ENCODE peak calls at places on chromosomes 7 and 10, in eight cellular contexts. One of them, this sample, is unnamed.

GRCh38 chr7:127786184-127786583 is 134.2 kb downstream of the SND1 start:
- DNase-seq in stimulated activated CD4-positive, alpha-beta T cell treated with anti-CD3 and anti-CD28 coated beads, Interleukin-12 subunit alpha, Interleukin-12 subunit beta, amount 100 ng/mL, for 48 hours: no peak
- DNase-seq in Right ventricle myocardium superior: no peak
- DNase-seq in activated CD8-positive, alpha-beta memory T cell treated with anti-CD3 and anti-CD28 coated beads, Interleukin-2, amount 50 U/mL, for 48 hours: no peak
- DNase-seq in ovary: no peak
- DNase-seq in occipital lobe: no peak
- DNase-seq in SW480: no peak
- DNase-seq in sigmoid colon: no peak
- DNase-seq in this sample: no peak

GRCh38 chr7:102993532-102994029 is 80.8 kb downstream of the LRRC17 start:
- DNase-seq in activated CD8-positive, alpha-beta memory T cell treated with anti-CD3 and anti-CD28 coated beads, Interleukin-2, amount 50 U/mL, for 48 hours: no peak
- DNase-seq in occipital lobe: no peak
- DNase-seq in ovary: no peak
- DNase-seq in SW480: no peak
- DNase-seq in stimulated activated CD4-positive, alpha-beta T cell treated with anti-CD3 and anti-CD28 coated beads, Interleukin-12 subunit alpha, Interleukin-12 subunit beta, amount 100 ng/mL, for 48 hours: no peak
- DNase-seq in Right ventricle myocardium superior: no peak
- DNase-seq in sigmoid colon: no peak
- DNase-seq in this sample: no peak

GRCh38 chr7:17401806-17402627 is 103.6 kb downstream of the AHR start:
- DNase-seq in sigmoid colon: no peak
- DNase-seq in Right ventricle myocardium superior: no peak
- DNase-seq in occipital lobe: no peak
- DNase-seq in activated CD8-positive, alpha-beta memory T cell treated with anti-CD3 and anti-CD28 coated beads, Interleukin-2, amount 50 U/mL, for 48 hours: no peak
- DNase-seq in ovary: no peak
- DNase-seq in stimulated activated CD4-positive, alpha-beta T cell treated with anti-CD3 and anti-CD28 coated beads, Interleukin-12 subunit alpha, Interleukin-12 subunit beta, amount 100 ng/mL, for 48 hours: no peak
- DNase-seq in SW480: no peak
- DNase-seq in this sample: no peak

GRCh38 chr10:22753786-22754185 is 39.4 kb upstream of the PIP4K2A start:
- DNase-seq in stimulated activated CD4-positive, alpha-beta T cell treated with anti-CD3 and anti-CD28 coated beads, Interleukin-12 subunit alpha, Interleukin-12 subunit beta, amount 100 ng/mL, for 48 hours: no peak
- DNase-seq in occipital lobe: no peak
- DNase-seq in Right ventricle myocardium superior: no peak
- DNase-seq in sigmoid colon: no peak
- DNase-seq in activated CD8-positive, alpha-beta memory T cell treated with anti-CD3 and anti-CD28 coated beads, Interleukin-2, amount 50 U/mL, for 48 hours: no peak
- DNase-seq in ovary: no peak
- DNase-seq in SW480: no peak
- DNase-seq in this sample: no peak

GRCh38 chr7:157234271-157234670 is 95.5 kb downstream of the UBE3C start:
- DNase-seq in Right ventricle myocardium superior: no peak
- DNase-seq in ovary: no peak
- DNase-seq in SW480: no peak
- DNase-seq in activated CD8-positive, alpha-beta memory T cell treated with anti-CD3 and anti-CD28 coated beads, Interleukin-2, amount 50 U/mL, for 48 hours: no peak
- DNase-seq in occipital lobe: no peak
- DNase-seq in sigmoid colon: no peak
- DNase-seq in stimulated activated CD4-positive, alpha-beta T cell treated with anti-CD3 and anti-CD28 coated beads, Interleukin-12 subunit alpha, Interleukin-12 subunit beta, amount 100 ng/mL, for 48 hours: no peak
- DNase-seq in this sample: no peak

GRCh38 chr10:34124522-34125035 is 690.5 kb downstream of the PARD3 start:
- DNase-seq in Right ventricle myocardium superior: no peak
- DNase-seq in occipital lobe: no peak
- DNase-seq in stimulated activated CD4-positive, alpha-beta T cell treated with anti-CD3 and anti-CD28 coated beads, Interleukin-12 subunit alpha, Interleukin-12 subunit beta, amount 100 ng/mL, for 48 hours: no peak
- DNase-seq in sigmoid colon: no peak
- DNase-seq in ovary: no peak
- DNase-seq in SW480: peak; percentile 90
- DNase-seq in activated CD8-positive, alpha-beta memory T cell treated with anti-CD3 and anti-CD28 coated beads, Interleukin-2, amount 50 U/mL, for 48 hours: no peak
- DNase-seq in this sample: no peak

GRCh38 chr7:85021090-85021704 is 165.7 kb downstream of the SEMA3D start:
- DNase-seq in Right ventricle myocardium superior: no peak
- DNase-seq in SW480: peak; percentile 65
- DNase-seq in activated CD8-positive, alpha-beta memory T cell treated with anti-CD3 and anti-CD28 coated beads, Interleukin-2, amount 50 U/mL, for 48 hours: no peak
- DNase-seq in occipital lobe: no peak
- DNase-seq in sigmoid colon: no peak
- DNase-seq in stimulated activated CD4-positive, alpha-beta T cell treated with anti-CD3 and anti-CD28 coated beads, Interleukin-12 subunit alpha, Interleukin-12 subunit beta, amount 100 ng/mL, for 48 hours: no peak
- DNase-seq in ovary: no peak
- DNase-seq in this sample: no peak

GRCh38 chr10:5492929-5493576 is 6.3 kb downstream of the CALML5 start:
- DNase-seq in occipital lobe: no peak
- DNase-seq in stimulated activated CD4-positive, alpha-beta T cell treated with anti-CD3 and anti-CD28 coated beads, Interleukin-12 subunit alpha, Interleukin-12 subunit beta, amount 100 ng/mL, for 48 hours: no peak
- DNase-seq in sigmoid colon: peak; percentile 42
- DNase-seq in ovary: no peak
- DNase-seq in activated CD8-positive, alpha-beta memory T cell treated with anti-CD3 and anti-CD28 coated beads, Interleukin-2, amount 50 U/mL, for 48 hours: no peak
- DNase-seq in SW480: no peak
- DNase-seq in Right ventricle myocardium superior: no peak
- DNase-seq in this sample: no peak

GRCh38 chr10:37758074-37758473 is 99.3 kb downstream of the ZNF248 start:
- DNase-seq in occipital lobe: no peak
- DNase-seq in Right ventricle myocardium superior: no peak
- DNase-seq in stimulated activated CD4-positive, alpha-beta T cell treated with anti-CD3 and anti-CD28 coated beads, Interleukin-12 subunit alpha, Interleukin-12 subunit beta, amount 100 ng/mL, for 48 hours: no peak
- DNase-seq in ovary: no peak
- DNase-seq in SW480: no peak
- DNase-seq in activated CD8-positive, alpha-beta memory T cell treated with anti-CD3 and anti-CD28 coated beads, Interleukin-2, amount 50 U/mL, for 48 hours: no peak
- DNase-seq in sigmoid colon: no peak
- DNase-seq in this sample: no peak

GRCh38 chr10:131074682-131075081 is 236.8 kb downstream of the TCERG1L start:
- DNase-seq in ovary: no peak
- DNase-seq in SW480: no peak
- DNase-seq in Right ventricle myocardium superior: no peak
- DNase-seq in sigmoid colon: no peak
- DNase-seq in stimulated activated CD4-positive, alpha-beta T cell treated with anti-CD3 and anti-CD28 coated beads, Interleukin-12 subunit alpha, Interleukin-12 subunit beta, amount 100 ng/mL, for 48 hours: no peak
- DNase-seq in occipital lobe: no peak
- DNase-seq in activated CD8-positive, alpha-beta memory T cell treated with anti-CD3 and anti-CD28 coated beads, Interleukin-2, amount 50 U/mL, for 48 hours: no peak
- DNase-seq in this sample: no peak

GRCh38 chr10:1102836-1103235 is 46.7 kb downstream of the WDR37 start:
- DNase-seq in occipital lobe: no peak
- DNase-seq in sigmoid colon: no peak
- DNase-seq in Right ventricle myocardium superior: no peak
- DNase-seq in ovary: no peak
- DNase-seq in stimulated activated CD4-positive, alpha-beta T cell treated with anti-CD3 and anti-CD28 coated beads, Interleukin-12 subunit alpha, Interleukin-12 subunit beta, amount 100 ng/mL, for 48 hours: no peak
- DNase-seq in activated CD8-positive, alpha-beta memory T cell treated with anti-CD3 and anti-CD28 coated beads, Interleukin-2, amount 50 U/mL, for 48 hours: no peak
- DNase-seq in SW480: no peak
- DNase-seq in this sample: no peak

GRCh38 chr7:12315049-12315448 is 88.6 kb downstream of the VWDE start:
- DNase-seq in activated CD8-positive, alpha-beta memory T cell treated with anti-CD3 and anti-CD28 coated beads, Interleukin-2, amount 50 U/mL, for 48 hours: no peak
- DNase-seq in Right ventricle myocardium superior: no peak
- DNase-seq in ovary: no peak
- DNase-seq in occipital lobe: no peak
- DNase-seq in stimulated activated CD4-positive, alpha-beta T cell treated with anti-CD3 and anti-CD28 coated beads, Interleukin-12 subunit alpha, Interleukin-12 subunit beta, amount 100 ng/mL, for 48 hours: no peak
- DNase-seq in sigmoid colon: no peak
- DNase-seq in SW480: no peak
- DNase-seq in this sample: no peak

GRCh38 chr7:75601539-75601938 is 109.4 kb downstream of the SPDYE5 start:
- DNase-seq in stimulated activated CD4-positive, alpha-beta T cell treated with anti-CD3 and anti-CD28 coated beads, Interleukin-12 subunit alpha, Interleukin-12 subunit beta, amount 100 ng/mL, for 48 hours: no peak
- DNase-seq in occipital lobe: no peak
- DNase-seq in SW480: no peak
- DNase-seq in activated CD8-positive, alpha-beta memory T cell treated with anti-CD3 and anti-CD28 coated beads, Interleukin-2, amount 50 U/mL, for 48 hours: no peak
- DNase-seq in ovary: no peak
- DNase-seq in sigmoid colon: no peak
- DNase-seq in Right ventricle myocardium superior: no peak
- DNase-seq in this sample: no peak

GRCh38 chr7:150811-151221 is 41.6 kb upstream of the FAM20C start:
- DNase-seq in occipital lobe: no peak
- DNase-seq in activated CD8-positive, alpha-beta memory T cell treated with anti-CD3 and anti-CD28 coated beads, Interleukin-2, amount 50 U/mL, for 48 hours: no peak
- DNase-seq in stimulated activated CD4-positive, alpha-beta T cell treated with anti-CD3 and anti-CD28 coated beads, Interleukin-12 subunit alpha, Interleukin-12 subunit beta, amount 100 ng/mL, for 48 hours: no peak
- DNase-seq in SW480: no peak
- DNase-seq in ovary: peak; percentile 52
- DNase-seq in Right ventricle myocardium superior: no peak
- DNase-seq in sigmoid colon: no peak
- DNase-seq in this sample: no peak

GRCh38 chr7:116399808-116400207 is 99.7 kb upstream of the CAV2 start:
- DNase-seq in occipital lobe: no peak
- DNase-seq in Right ventricle myocardium superior: no peak
- DNase-seq in SW480: no peak
- DNase-seq in ovary: no peak
- DNase-seq in activated CD8-positive, alpha-beta memory T cell treated with anti-CD3 and anti-CD28 coated beads, Interleukin-2, amount 50 U/mL, for 48 hours: no peak
- DNase-seq in sigmoid colon: no peak
- DNase-seq in stimulated activated CD4-positive, alpha-beta T cell treated with anti-CD3 and anti-CD28 coated beads, Interleukin-12 subunit alpha, Interleukin-12 subunit beta, amount 100 ng/mL, for 48 hours: no peak
- DNase-seq in this sample: no peak

GRCh38 chr7:142602183-142602582 is 147.1 kb upstream of the PRSS1 start:
- DNase-seq in SW480: no peak
- DNase-seq in activated CD8-positive, alpha-beta memory T cell treated with anti-CD3 and anti-CD28 coated beads, Interleukin-2, amount 50 U/mL, for 48 hours: no peak
- DNase-seq in ovary: no peak
- DNase-seq in sigmoid colon: no peak
- DNase-seq in Right ventricle myocardium superior: no peak
- DNase-seq in occipital lobe: no peak
- DNase-seq in stimulated activated CD4-positive, alpha-beta T cell treated with anti-CD3 and anti-CD28 coated beads, Interleukin-12 subunit alpha, Interleukin-12 subunit beta, amount 100 ng/mL, for 48 hours: no peak
- DNase-seq in this sample: no peak

GRCh38 chr7:15821484-15822122 is 135.1 kb upstream of the MEOX2 start:
- DNase-seq in sigmoid colon: no peak
- DNase-seq in SW480: no peak
- DNase-seq in Right ventricle myocardium superior: no peak
- DNase-seq in activated CD8-positive, alpha-beta memory T cell treated with anti-CD3 and anti-CD28 coated beads, Interleukin-2, amount 50 U/mL, for 48 hours: no peak
- DNase-seq in stimulated activated CD4-positive, alpha-beta T cell treated with anti-CD3 and anti-CD28 coated beads, Interleukin-12 subunit alpha, Interleukin-12 subunit beta, amount 100 ng/mL, for 48 hours: no peak
- DNase-seq in occipital lobe: no peak
- DNase-seq in ovary: no peak
- DNase-seq in this sample: no peak

GRCh38 chr10:88557659-88558058 is 25.5 kb downstream of the RNLS start:
- DNase-seq in SW480: peak; percentile 6
- DNase-seq in occipital lobe: no peak
- DNase-seq in stimulated activated CD4-positive, alpha-beta T cell treated with anti-CD3 and anti-CD28 coated beads, Interleukin-12 subunit alpha, Interleukin-12 subunit beta, amount 100 ng/mL, for 48 hours: no peak
- DNase-seq in ovary: no peak
- DNase-seq in Right ventricle myocardium superior: no peak
- DNase-seq in activated CD8-positive, alpha-beta memory T cell treated with anti-CD3 and anti-CD28 coated beads, Interleukin-2, amount 50 U/mL, for 48 hours: no peak
- DNase-seq in sigmoid colon: no peak
- DNase-seq in this sample: no peak

GRCh38 chr7:43492906-43493305 is 90.0 kb upstream of the STK17A start:
- DNase-seq in stimulated activated CD4-positive, alpha-beta T cell treated with anti-CD3 and anti-CD28 coated beads, Interleukin-12 subunit alpha, Interleukin-12 subunit beta, amount 100 ng/mL, for 48 hours: no peak
- DNase-seq in occipital lobe: no peak
- DNase-seq in SW480: no peak
- DNase-seq in sigmoid colon: no peak
- DNase-seq in activated CD8-positive, alpha-beta memory T cell treated with anti-CD3 and anti-CD28 coated beads, Interleukin-2, amount 50 U/mL, for 48 hours: no peak
- DNase-seq in Right ventricle myocardium superior: no peak
- DNase-seq in ovary: no peak
- DNase-seq in this sample: no peak

GRCh38 chr7:47358944-47359588 is 222.8 kb downstream of the TNS3 start:
- DNase-seq in activated CD8-positive, alpha-beta memory T cell treated with anti-CD3 and anti-CD28 coated beads, Interleukin-2, amount 50 U/mL, for 48 hours: no peak
- DNase-seq in ovary: no peak
- DNase-seq in stimulated activated CD4-positive, alpha-beta T cell treated with anti-CD3 and anti-CD28 coated beads, Interleukin-12 subunit alpha, Interleukin-12 subunit beta, amount 100 ng/mL, for 48 hours: no peak
- DNase-seq in Right ventricle myocardium superior: no peak
- DNase-seq in sigmoid colon: no peak
- DNase-seq in occipital lobe: no peak
- DNase-seq in SW480: no peak
- DNase-seq in this sample: no peak

GRCh38 chr7:26397786-26398435 is 106.2 kb downstream of the SNX10 start:
- DNase-seq in activated CD8-positive, alpha-beta memory T cell treated with anti-CD3 and anti-CD28 coated beads, Interleukin-2, amount 50 U/mL, for 48 hours: no peak
- DNase-seq in occipital lobe: peak; percentile 66
- DNase-seq in sigmoid colon: no peak
- DNase-seq in ovary: no peak
- DNase-seq in SW480: peak; percentile 51
- DNase-seq in Right ventricle myocardium superior: peak; percentile 61
- DNase-seq in stimulated activated CD4-positive, alpha-beta T cell treated with anti-CD3 and anti-CD28 coated beads, Interleukin-12 subunit alpha, Interleukin-12 subunit beta, amount 100 ng/mL, for 48 hours: no peak
- DNase-seq in this sample: no peak

GRCh38 chr10:49512121-49512809 is 26.7 kb downstream of the ERCC6 start:
- DNase-seq in ovary: no peak
- DNase-seq in occipital lobe: no peak
- DNase-seq in Right ventricle myocardium superior: no peak
- DNase-seq in stimulated activated CD4-positive, alpha-beta T cell treated with anti-CD3 and anti-CD28 coated beads, Interleukin-12 subunit alpha, Interleukin-12 subunit beta, amount 100 ng/mL, for 48 hours: no peak
- DNase-seq in sigmoid colon: no peak
- DNase-seq in SW480: peak; percentile 56
- DNase-seq in activated CD8-positive, alpha-beta memory T cell treated with anti-CD3 and anti-CD28 coated beads, Interleukin-2, amount 50 U/mL, for 48 hours: no peak
- DNase-seq in this sample: no peak

This sample was measured in central memory CD8-positive, alpha-beta T cell.